ENCODE peak calls at places on chromosomes 2 and 18, in ten cellular contexts. A is SK-N-SH, M is brain microvascular endothelial cell, B is Karpas-422, Z is vagina, R is neural progenitor cell, E is right atrium auricular region, N is cardiac muscle cell, L is SK-N-MC, T is fibroblast of lung. K is an unnamed sample. For H3K36me3, the result is how much of the 10 kb centered on the place peaks cover.

GRCh38 chr2:128617029-128617590 is 298.4 kb upstream of the HS6ST1 start:
- DNase-seq in A (no peak), M (no peak), B (no peak), Z (no peak), R (no peak), E (no peak), N (no peak), L (no peak), T (no peak), K (no peak)

GRCh38 chr2:138762515-138762914 is 17.7 kb downstream of the NXPH2 start:
- DNase-seq in A (no peak), M (no peak), B (no peak), Z (no peak), R (no peak), E (no peak), N (no peak), L (no peak), T (no peak), K (no peak)

GRCh38 chr18:73986711-73987110 is 160.9 kb downstream of the FBXO15 start:
- DNase-seq in A (no peak), M (no peak), B (no peak), Z (no peak), R (no peak), E (no peak), N (no peak), L (no peak), T (no peak), K (no peak)

GRCh38 chr2:239735829-239736357 is 289.2 kb downstream of the NDUFA10 start:
- DNase-seq in A (no peak), M (no peak), B (no peak), Z (no peak), R (no peak), E (no peak), N (no peak), L (no peak), T (no peak), K (no peak)

GRCh38 chr2:71720596-71721361 is 267.4 kb downstream of the DYSF start:
- DNase-seq in A (no peak), M (no peak), B (no peak), Z (no peak), R (no peak), E (no peak), N (no peak), L (no peak), T (no peak), K (no peak)

GRCh38 chr2:232229296-232229916 is 149.1 kb upstream of the ALPP start:
- DNase-seq in A (no peak), M (peak), B (no peak), Z (no peak), R (no peak), E (no peak), N (no peak), L (no peak), T (no peak), K (peak)

GRCh38 chr2:121258066-121258465 is 26.9 kb downstream of the TFCP2L1 start:
- DNase-seq in A (no peak), M (no peak), B (no peak), Z (no peak), R (no peak), E (no peak), N (no peak), L (no peak), T (no peak), K (no peak)

GRCh38 chr2:128472789-128473174 is 154.1 kb upstream of the HS6ST1 start:
- DNase-seq in A (no peak), M (no peak), B (no peak), Z (no peak), R (peak), E (no peak), N (no peak), L (no peak), T (peak), K (no peak)

GRCh38 chr18:37334494-37335125 is 231.0 kb downstream of the CELF4 start:
- DNase-seq in A (peak), M (peak), B (no peak), Z (no peak), R (peak), E (no peak), N (no peak), L (no peak), T (peak), K (no peak)

GRCh38 chr2:19845323-19845920 is 56.4 kb downstream of the TTC32 start:
- DNase-seq in A (no peak), M (no peak), B (no peak), Z (no peak), R (no peak), E (peak), N (no peak), L (no peak), T (no peak), K (no peak)

GRCh38 chr2:128593518-128594272 is 275.0 kb upstream of the HS6ST1 start:
- DNase-seq in A (no peak), M (no peak), B (no peak), Z (no peak), R (peak), E (peak), N (peak), L (no peak), T (no peak), K (peak)

GRCh38 chr2:166357068-166357949 is 18.4 kb downstream of the SCN9A start:
- DNase-seq in A (no peak), M (no peak), B (no peak), Z (no peak), R (no peak), E (no peak), N (no peak), L (no peak), T (no peak), K (no peak)

GRCh38 chr18:25827961-25828561 is 262.4 kb downstream of the SS18 start:
- DNase-seq in A (peak), M (peak), B (no peak), Z (no peak), R (no peak), E (no peak), N (no peak), L (no peak), T (peak), K (no peak)

GRCh38 chr2:86274918-86275275 is 62.5 kb downstream of the REEP1 start:
- DNase-seq in A (peak), M (no peak), B (no peak), Z (no peak), R (no peak), E (no peak), N (peak), L (no peak), T (peak), K (peak)

GRCh38 chr2:114709936-114710850 is 267.8 kb downstream of the DPP10 start:
- DNase-seq in A (no peak), M (no peak), B (no peak), Z (no peak), R (peak), E (no peak), N (no peak), L (no peak), T (no peak), K (no peak)

GRCh38 chr18:51537487-51537886 is 340.0 kb upstream of the MEX3C start:
- DNase-seq in A (peak), M (peak), B (peak), Z (no peak), R (peak), E (no peak), N (peak), L (no peak), T (no peak), K (peak)

GRCh38 chr2:26245231-26245732 is 543 bp downstream of the HADHB start:
- DNase-seq in A (peak), M (peak), B (peak), Z (no peak), R (peak), E (no peak), N (peak), L (no peak), T (no peak), K (no peak)

GRCh38 chr2:99988567-99988966 is 153.8 kb downstream of the AFF3 start:
- DNase-seq in A (no peak), M (no peak), B (no peak), Z (no peak), R (no peak), E (no peak), N (no peak), L (no peak), T (no peak), K (no peak)

GRCh38 chr2:105328281-105329196 is 996 bp downstream of the TGFBRAP1 start:
- DNase-seq in A (no peak), M (no peak), B (peak), Z (no peak), R (no peak), E (no peak), N (no peak), L (no peak), T (peak), K (no peak)

GRCh38 chr2:673615-674318 is 3.4 kb downstream of the TMEM18 start:
- DNase-seq in A (no peak), M (peak), B (peak), Z (no peak), R (no peak), E (no peak), N (no peak), L (no peak), T (peak), K (no peak)

GRCh38 chr2:672606-672905 is 4.7 kb downstream of the TMEM18 start:
- DNase-seq in A (no peak), M (no peak), B (peak), Z (no peak), R (no peak), E (no peak), N (no peak), L (no peak), T (no peak), K (no peak)

GRCh38 chr2:674319-674985 is 2.8 kb downstream of the TMEM18 start:
- DNase-seq in A (no peak), M (peak), B (peak), Z (no peak), R (no peak), E (no peak), N (no peak), L (no peak), T (no peak), K (no peak)

GRCh38 chr2:671787-672605 is 5.2 kb downstream of the TMEM18 start:
- DNase-seq in A (no peak), M (no peak), B (peak), Z (no peak), R (no peak), E (no peak), N (no peak), L (no peak), T (no peak), K (no peak)

GRCh38 chr2:673016-673415 is 4.2 kb downstream of the TMEM18 start:
- DNase-seq in A (no peak), M (no peak), B (peak), Z (no peak), R (no peak), E (no peak), N (no peak), L (no peak), T (no peak), K (no peak)
- H3K36me3 ChIP-seq in A (half or more), M (under half), B (under half), Z (under half), R (under half), E (under half), N (under half), L (under half), T (under half), K (half or more)

GRCh38 chr18:59345556-59345955 is 13.5 kb downstream of the LMAN1 start:
- DNase-seq in A (no peak), M (no peak), B (peak), Z (no peak), R (no peak), E (no peak), N (no peak), L (no peak), T (no peak), K (no peak)

GRCh38 chr18:59343916-59344315 is 15.1 kb downstream of the LMAN1 start:
- DNase-seq in A (no peak), M (no peak), B (peak), Z (no peak), R (no peak), E (no peak), N (no peak), L (no peak), T (no peak), K (no peak)

GRCh38 chr18:59340312-59340711 is 18.8 kb downstream of the LMAN1 start:
- DNase-seq in A (no peak), M (no peak), B (no peak), Z (no peak), R (no peak), E (no peak), N (no peak), L (no peak), T (no peak), K (no peak)

GRCh38 chr18:59340817-59341216 is 18.2 kb downstream of the LMAN1 start:
- DNase-seq in A (no peak), M (no peak), B (no peak), Z (no peak), R (no peak), E (no peak), N (no peak), L (no peak), T (no peak), K (no peak)

GRCh38 chr18:59344990-59345389 is 14.1 kb downstream of the LMAN1 start:
- DNase-seq in A (no peak), M (no peak), B (no peak), Z (no peak), R (no peak), E (no peak), N (no peak), L (no peak), T (no peak), K (no peak)
- H3K36me3 ChIP-seq in A (half or more), M (half or more), B (half or more), Z (half or more), R (half or more), E (half or more), N (half or more), L (half or more), T (under half), K (under half)

DNA sequence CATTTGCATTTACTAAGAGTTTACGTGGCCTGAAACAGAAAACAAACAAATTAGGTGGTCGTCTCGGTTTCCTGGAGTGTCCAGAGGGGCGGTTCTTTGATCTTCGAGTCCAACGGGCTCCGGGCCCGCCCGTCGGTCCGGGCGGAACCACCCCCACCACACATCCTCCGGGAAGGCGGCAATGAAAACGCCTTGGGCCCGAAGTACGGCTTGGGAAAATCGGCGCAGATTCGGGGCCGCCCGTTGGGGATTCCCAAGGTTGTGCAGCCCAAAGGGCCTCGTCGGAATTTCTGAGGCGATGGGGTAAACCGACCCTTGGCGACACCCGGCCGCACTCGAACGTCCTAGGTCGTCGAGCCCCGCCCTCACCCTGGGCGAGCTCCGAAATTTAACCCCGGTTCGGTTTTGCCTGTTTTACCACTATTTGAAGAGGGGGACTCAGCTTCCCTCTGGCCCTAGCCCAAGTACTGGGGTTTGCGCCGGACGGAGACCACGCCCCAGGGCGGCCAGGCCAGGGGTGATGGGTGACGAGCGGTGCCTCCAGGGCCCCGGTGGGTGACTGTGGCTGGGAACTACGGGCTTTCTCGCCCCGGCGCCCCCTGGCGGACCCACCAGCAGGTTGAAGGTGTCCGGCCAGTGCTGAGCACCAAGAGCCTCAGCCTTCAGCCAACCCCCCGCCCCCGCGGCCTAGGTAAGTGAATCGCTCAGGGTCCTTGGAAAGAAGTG is 1.9 kb upstream of the CFAP53 start:
- DNase-seq in A (peak), M (peak), B (peak), Z (no peak), R (peak), E (peak), N (peak), L (no peak), T (peak), K (peak)
- H3K36me3 ChIP-seq in A (half or more), M (under half), B (under half), Z (under half), R (under half), E (under half), N (under half), L (under half), T (under half), K (under half)

DNA sequence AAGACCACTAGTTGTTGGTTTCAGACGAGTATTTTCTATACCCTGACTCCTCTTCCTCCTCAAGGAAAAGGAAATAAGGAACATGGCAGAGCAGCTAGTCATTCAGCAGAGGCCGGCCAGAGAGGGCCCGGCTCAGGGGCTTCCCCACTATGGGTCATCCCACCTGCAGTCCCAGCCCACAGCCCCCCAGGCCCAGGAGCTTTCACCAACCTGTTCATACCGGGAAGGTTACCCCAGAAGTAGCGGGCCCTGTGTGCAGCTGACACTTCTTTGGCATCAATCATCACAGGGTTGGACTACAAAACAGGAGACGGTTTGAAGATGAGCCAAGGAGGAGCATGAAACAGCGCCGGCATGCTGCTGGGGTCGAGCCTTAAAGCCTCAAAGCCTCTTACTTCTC is 70.5 kb upstream of the POMC start:
- DNase-seq in A (no peak), M (no peak), B (no peak), Z (no peak), R (no peak), E (no peak), N (no peak), L (no peak), T (no peak), K (no peak)
- H3K36me3 ChIP-seq in A (half or more), M (under half), B (under half), Z (half or more), R (under half), E (half or more), N (half or more), L (half or more), T (under half), K (under half)

GRCh38 chr18:251572-251971 is 16.3 kb downstream of the THOC1 start:
- DNase-seq in A (no peak), M (no peak), B (no peak), Z (no peak), R (no peak), E (no peak), N (no peak), L (no peak), T (no peak), K (no peak)

GRCh38 chr18:245282-245847 is 22.5 kb downstream of the THOC1 start:
- DNase-seq in A (no peak), M (no peak), B (no peak), Z (no peak), R (no peak), E (no peak), N (no peak), L (no peak), T (no peak), K (no peak)

GRCh38 chr18:248053-248452 is 19.8 kb downstream of the THOC1 start:
- DNase-seq in A (no peak), M (no peak), B (no peak), Z (no peak), R (no peak), E (no peak), N (no peak), L (no peak), T (no peak), K (no peak)

DNA sequence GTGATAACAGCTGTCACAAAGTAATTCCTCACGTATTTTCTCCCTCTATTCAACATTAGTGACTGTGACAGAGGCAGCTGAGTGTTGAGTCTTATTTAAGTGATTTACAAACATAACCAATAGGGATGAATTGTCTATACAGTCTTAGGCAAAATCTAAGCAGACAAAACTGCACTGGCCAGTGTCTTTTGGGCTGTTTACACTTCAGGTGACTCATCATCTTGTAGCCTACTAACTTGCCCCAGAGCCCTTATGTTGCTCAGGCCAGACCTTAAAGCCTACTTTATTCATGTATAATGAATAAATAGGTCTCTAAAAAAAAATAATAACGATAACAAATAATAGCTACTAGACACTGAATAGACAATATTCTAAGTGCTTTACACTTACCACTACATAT is 17.2 kb downstream of the THOC1 start:
- DNase-seq in A (no peak), M (no peak), B (no peak), Z (no peak), R (no peak), E (no peak), N (no peak), L (no peak), T (peak), K (no peak)
- H3K36me3 ChIP-seq in A (half or more), M (under half), B (half or more), Z (half or more), R (under half), E (half or more), N (half or more), L (half or more), T (under half), K (under half)

GRCh38 chr18:79389689-79390088 is 6.0 kb upstream of the NFATC1 start:
- DNase-seq in A (no peak), M (no peak), B (no peak), Z (no peak), R (no peak), E (no peak), N (no peak), L (no peak), T (no peak), K (no peak)
- H3K36me3 ChIP-seq in A (under half), M (under half), B (under half), Z (under half), R (under half), E (under half), N (under half), L (under half), T (under half), K (under half)

DNA sequence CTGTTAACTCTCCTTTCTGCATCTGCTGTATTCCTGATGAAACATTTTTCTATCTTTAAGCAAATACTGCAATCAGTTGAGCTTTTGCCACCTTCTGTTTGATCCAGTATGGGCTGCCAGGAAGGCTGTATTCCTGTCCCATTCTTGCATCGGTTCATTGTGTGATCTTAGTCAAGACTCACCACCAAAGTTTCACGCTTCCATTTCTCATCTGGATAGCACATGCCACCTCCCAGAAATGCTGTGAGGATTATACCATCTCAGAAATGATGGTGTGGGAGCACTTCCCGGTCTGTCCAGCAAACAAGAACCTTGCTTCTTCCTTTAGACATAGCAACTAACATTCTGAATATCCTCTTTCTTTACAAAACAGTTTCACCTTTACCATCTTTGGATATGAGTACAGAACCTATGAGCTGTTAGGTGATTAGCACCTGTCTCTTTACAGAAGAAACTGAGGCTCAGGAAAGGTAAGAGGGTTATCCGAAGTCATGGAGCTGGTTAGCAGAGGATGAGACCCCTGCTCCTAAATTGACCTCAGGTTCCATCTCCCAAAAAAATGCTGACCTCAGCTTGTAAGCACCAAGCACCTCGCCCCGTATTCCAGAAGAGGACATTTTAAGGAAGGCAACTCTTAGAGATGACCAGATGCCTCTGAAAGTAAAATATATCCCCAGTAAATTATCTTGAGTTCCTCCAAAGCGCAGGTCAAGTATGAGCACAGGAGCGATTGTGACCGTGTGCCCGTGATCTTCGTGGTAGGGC is 56.8 kb downstream of the FEZ2 start:
- DNase-seq in A (no peak), M (no peak), B (no peak), Z (no peak), R (no peak), E (no peak), N (no peak), L (no peak), T (no peak), K (no peak)
- H3K36me3 ChIP-seq in A (half or more), M (half or more), B (under half), Z (under half), R (under half), E (under half), N (under half), L (under half), T (under half), K (half or more)